ENCODE peak calls at places on chromosome 17, in five cellular contexts. C is GM13976; Q is effector memory CD8-positive, alpha-beta T cell; D is stimulated activated CD4-positive, alpha-beta T cell treated with anti-CD3 and anti-CD28 coated beads, Interleukin-1b, Interleukin-23, amount 100 ng/mL, for 48 hours; T is coronary artery. K is an unnamed sample.

GRCh38 chr17:18179804-18180203 is 3.8 kb upstream of the ALKBH5 start:
- DNase-seq in C (no peak), D (no peak), Q (no peak), T (no peak), K (no peak)

GRCh38 chr17:21174719-21175118 is 39.2 kb downstream of the TMEM11 start:
- DNase-seq in T (no peak), D (no peak), Q (no peak), C (peak), K (no peak)

GRCh38 chr17:77126519-77126918 is 14.2 kb upstream of the SEC14L1 start:
- DNase-seq in C (no peak), T (no peak), Q (no peak), D (no peak), K (no peak)

GRCh38 chr17:43554857-43555256 is 8.7 kb upstream of the ETV4 start:
- DNase-seq in T (no peak), D (no peak), C (no peak), Q (no peak), K (no peak)

GRCh38 chr17:49575524-49576120 is at the start of gene NXPH3:
- DNase-seq in D (peak), C (peak), T (peak), Q (peak), K (peak)

GRCh38 chr17:35578195-35578928 is at the start of gene PEX12:
- DNase-seq in C (peak), T (peak), Q (peak), D (peak), K (peak)

GRCh38 chr17:49969134-49969759 is at the start of gene DLX4:
- DNase-seq in Q (no peak), T (no peak), D (no peak), C (peak), K (no peak)

GRCh38 chr17:65297384-65297783 is 160.2 kb downstream of the RGS9 start:
- DNase-seq in Q (no peak), D (no peak), C (no peak), T (no peak), K (no peak)

GRCh38 chr17:64221679-64222078 is 41.4 kb downstream of the TEX2 start:
- DNase-seq in T (no peak), Q (no peak), C (no peak), D (no peak), K (no peak)

GRCh38 chr17:58232707-58233156 is 5.7 kb upstream of the LPO start:
- DNase-seq in Q (no peak), C (peak), T (peak), D (peak), K (no peak)

K was measured in central memory CD4-positive, alpha-beta T cell.